ENCODE peak calls at places on chromosome 6, in eight cellular contexts. One of them, this sample, is unnamed.

GRCh38 chr6:27825025-27825823 is 87.0 kb downstream of the OR2B2 start:
- DNase-seq in activated naive CD4-positive, alpha-beta T cell treated with anti-CD3 and anti-CD28 coated beads, Interleukin-2, amount 10 ng/mL, durations not matched to agents 7 days and 5 days: no peak
- DNase-seq in GM12878: no peak
- DNase-seq in Kasumi-1: peak
- DNase-seq in CD4-positive, alpha-beta T cell: no peak
- DNase-seq in HT1080: no peak
- DNase-seq in iPS-NIHi11: no peak
- DNase-seq in stimulated activated naive CD4-positive, alpha-beta T cell: no peak
- DNase-seq in this sample: no peak

GRCh38 chr6:27684264-27685211 is 211.6 kb upstream of the ZNF184 start:
- DNase-seq in activated naive CD4-positive, alpha-beta T cell treated with anti-CD3 and anti-CD28 coated beads, Interleukin-2, amount 10 ng/mL, durations not matched to agents 7 days and 5 days: peak
- DNase-seq in GM12878: peak
- DNase-seq in Kasumi-1: peak
- DNase-seq in CD4-positive, alpha-beta T cell: peak
- DNase-seq in HT1080: peak
- DNase-seq in iPS-NIHi11: no peak
- DNase-seq in stimulated activated naive CD4-positive, alpha-beta T cell: peak
- DNase-seq in this sample: peak

GRCh38 chr6:34148864-34149810 is 3.2 kb upstream of the GRM4 start:
- DNase-seq in activated naive CD4-positive, alpha-beta T cell treated with anti-CD3 and anti-CD28 coated beads, Interleukin-2, amount 10 ng/mL, durations not matched to agents 7 days and 5 days: peak
- DNase-seq in GM12878: no peak
- DNase-seq in Kasumi-1: no peak
- DNase-seq in CD4-positive, alpha-beta T cell: no peak
- DNase-seq in HT1080: no peak
- DNase-seq in iPS-NIHi11: no peak
- DNase-seq in stimulated activated naive CD4-positive, alpha-beta T cell: no peak
- DNase-seq in this sample: no peak

GRCh38 chr6:45554596-45554995 is 176.9 kb upstream of the SUPT3H start:
- DNase-seq in activated naive CD4-positive, alpha-beta T cell treated with anti-CD3 and anti-CD28 coated beads, Interleukin-2, amount 10 ng/mL, durations not matched to agents 7 days and 5 days: no peak
- DNase-seq in GM12878: no peak
- DNase-seq in Kasumi-1: peak
- DNase-seq in CD4-positive, alpha-beta T cell: no peak
- DNase-seq in HT1080: no peak
- DNase-seq in iPS-NIHi11: no peak
- DNase-seq in stimulated activated naive CD4-positive, alpha-beta T cell: no peak
- DNase-seq in this sample: no peak

GRCh38 chr6:97697450-97697849 is 414.4 kb upstream of the MMS22L start:
- DNase-seq in activated naive CD4-positive, alpha-beta T cell treated with anti-CD3 and anti-CD28 coated beads, Interleukin-2, amount 10 ng/mL, durations not matched to agents 7 days and 5 days: no peak
- DNase-seq in GM12878: no peak
- DNase-seq in Kasumi-1: no peak
- DNase-seq in CD4-positive, alpha-beta T cell: no peak
- DNase-seq in HT1080: peak
- DNase-seq in iPS-NIHi11: no peak
- DNase-seq in stimulated activated naive CD4-positive, alpha-beta T cell: no peak
- DNase-seq in this sample: no peak

GRCh38 chr6:3847521-3847920 is 1.7 kb upstream of the FAM50B start:
- DNase-seq in activated naive CD4-positive, alpha-beta T cell treated with anti-CD3 and anti-CD28 coated beads, Interleukin-2, amount 10 ng/mL, durations not matched to agents 7 days and 5 days: no peak
- DNase-seq in GM12878: no peak
- DNase-seq in Kasumi-1: no peak
- DNase-seq in CD4-positive, alpha-beta T cell: no peak
- DNase-seq in HT1080: no peak
- DNase-seq in iPS-NIHi11: no peak
- DNase-seq in stimulated activated naive CD4-positive, alpha-beta T cell: no peak
- DNase-seq in this sample: no peak

GRCh38 chr6:127164009-127164408 is 45.5 kb downstream of the RSPO3 start:
- DNase-seq in activated naive CD4-positive, alpha-beta T cell treated with anti-CD3 and anti-CD28 coated beads, Interleukin-2, amount 10 ng/mL, durations not matched to agents 7 days and 5 days: no peak
- DNase-seq in GM12878: no peak
- DNase-seq in Kasumi-1: no peak
- DNase-seq in CD4-positive, alpha-beta T cell: no peak
- DNase-seq in HT1080: no peak
- DNase-seq in iPS-NIHi11: no peak
- DNase-seq in stimulated activated naive CD4-positive, alpha-beta T cell: no peak
- DNase-seq in this sample: no peak

GRCh38 chr6:117008618-117009017 is 131.6 kb downstream of the RFX6 start:
- DNase-seq in activated naive CD4-positive, alpha-beta T cell treated with anti-CD3 and anti-CD28 coated beads, Interleukin-2, amount 10 ng/mL, durations not matched to agents 7 days and 5 days: no peak
- DNase-seq in GM12878: peak
- DNase-seq in Kasumi-1: no peak
- DNase-seq in CD4-positive, alpha-beta T cell: no peak
- DNase-seq in HT1080: no peak
- DNase-seq in iPS-NIHi11: no peak
- DNase-seq in stimulated activated naive CD4-positive, alpha-beta T cell: no peak
- DNase-seq in this sample: no peak

GRCh38 chr6:140909156-140909555 is 1223.6 kb upstream of the GJE1 start:
- DNase-seq in activated naive CD4-positive, alpha-beta T cell treated with anti-CD3 and anti-CD28 coated beads, Interleukin-2, amount 10 ng/mL, durations not matched to agents 7 days and 5 days: no peak
- DNase-seq in GM12878: no peak
- DNase-seq in Kasumi-1: no peak
- DNase-seq in CD4-positive, alpha-beta T cell: no peak
- DNase-seq in HT1080: no peak
- DNase-seq in iPS-NIHi11: no peak
- DNase-seq in stimulated activated naive CD4-positive, alpha-beta T cell: no peak
- DNase-seq in this sample: no peak

GRCh38 chr6:169859978-169860703 is 108.7 kb downstream of the ERMARD start:
- DNase-seq in activated naive CD4-positive, alpha-beta T cell treated with anti-CD3 and anti-CD28 coated beads, Interleukin-2, amount 10 ng/mL, durations not matched to agents 7 days and 5 days: peak
- DNase-seq in GM12878: no peak
- DNase-seq in Kasumi-1: no peak
- DNase-seq in CD4-positive, alpha-beta T cell: no peak
- DNase-seq in HT1080: no peak
- DNase-seq in iPS-NIHi11: no peak
- DNase-seq in stimulated activated naive CD4-positive, alpha-beta T cell: no peak
- DNase-seq in this sample: no peak